ENCODE peak calls at places on chromosome 6, in six cellular contexts. One of them, this sample, is unnamed.

GRCh38 chr6:38034269-38034914 is 214.9 kb downstream of the ZFAND3 start:
- DNase-seq in mammary epithelial cell: no peak
- DNase-seq in PC-3: peak; percentile 71
- DNase-seq in fibroblast of lung: peak; percentile 58
- DNase-seq in HCT116: peak; percentile 23
- DNase-seq in HepG2: peak; percentile 18
- DNase-seq in this sample: peak; percentile 17

GRCh38 chr6:141734441-141734840 is 398.3 kb upstream of the GJE1 start:
- DNase-seq in fibroblast of lung: no peak
- DNase-seq in HCT116: no peak
- DNase-seq in mammary epithelial cell: no peak
- DNase-seq in HepG2: no peak
- DNase-seq in PC-3: no peak
- DNase-seq in this sample: no peak

GRCh38 chr6:1136415-1136774 is 175.5 kb upstream of the FOXQ1 start:
- DNase-seq in HepG2: no peak
- DNase-seq in PC-3: no peak
- DNase-seq in mammary epithelial cell: peak; percentile 81
- DNase-seq in fibroblast of lung: peak; percentile 54
- DNase-seq in HCT116: no peak
- DNase-seq in this sample: no peak

GRCh38 chr6:12801141-12801540 is 84.6 kb downstream of the PHACTR1 start:
- DNase-seq in mammary epithelial cell: no peak
- DNase-seq in HepG2: no peak
- DNase-seq in HCT116: no peak
- DNase-seq in PC-3: no peak
- DNase-seq in fibroblast of lung: peak; percentile 68
- DNase-seq in this sample: no peak

GRCh38 chr6:163098827-163099469 is 315.6 kb upstream of the QKI start:
- DNase-seq in HCT116: no peak
- DNase-seq in HepG2: no peak
- DNase-seq in mammary epithelial cell: no peak
- DNase-seq in fibroblast of lung: peak; percentile 15
- DNase-seq in PC-3: no peak
- DNase-seq in this sample: no peak

GRCh38 chr6:41546866-41547798 is 951 bp downstream of the FOXP4 start:
- DNase-seq in mammary epithelial cell: peak; percentile 47
- DNase-seq in PC-3: peak; percentile 33
- DNase-seq in fibroblast of lung: peak; percentile 45
- DNase-seq in HepG2: no peak
- DNase-seq in HCT116: no peak
- DNase-seq in this sample: peak; percentile 77

GRCh38 chr6:88492824-88493223 is 326.7 kb upstream of the CNR1 start:
- DNase-seq in fibroblast of lung: peak; percentile 40
- DNase-seq in PC-3: peak; percentile 31
- DNase-seq in mammary epithelial cell: no peak
- DNase-seq in HepG2: peak; percentile 18
- DNase-seq in HCT116: peak; percentile 22
- DNase-seq in this sample: peak; percentile 17

GRCh38 chr6:112296122-112296521 is 41.8 kb upstream of the LAMA4 start:
- DNase-seq in mammary epithelial cell: peak; percentile 30
- DNase-seq in HepG2: peak; percentile 32
- DNase-seq in PC-3: peak; percentile 56
- DNase-seq in fibroblast of lung: peak; percentile 54
- DNase-seq in HCT116: peak; percentile 27
- DNase-seq in this sample: peak; percentile 57

GRCh38 chr6:26306248-26306647 is 58.8 kb upstream of the BTN3A2 start:
- DNase-seq in fibroblast of lung: no peak
- DNase-seq in PC-3: no peak
- DNase-seq in mammary epithelial cell: no peak
- DNase-seq in HepG2: no peak
- DNase-seq in HCT116: no peak
- DNase-seq in this sample: no peak

GRCh38 chr6:154995241-154996162 is at the start of gene TIAM2:
- DNase-seq in HCT116: no peak
- DNase-seq in mammary epithelial cell: no peak
- DNase-seq in HepG2: no peak
- DNase-seq in fibroblast of lung: peak; percentile 35
- DNase-seq in PC-3: no peak
- DNase-seq in this sample: peak; percentile 87

GRCh38 chr6:33052627-33053026 is 20.8 kb downstream of the HLA-DPA1 start:
- DNase-seq in HCT116: no peak
- DNase-seq in HepG2: no peak
- DNase-seq in fibroblast of lung: no peak
- DNase-seq in PC-3: no peak
- DNase-seq in mammary epithelial cell: no peak
- DNase-seq in this sample: no peak

GRCh38 chr6:33126101-33126714 is 50.4 kb downstream of the HLA-DPB1 start:
- DNase-seq in HepG2: peak; percentile 50
- DNase-seq in HCT116: peak; percentile 35
- DNase-seq in PC-3: peak; percentile 62
- DNase-seq in mammary epithelial cell: peak; percentile 17
- DNase-seq in fibroblast of lung: no peak
- DNase-seq in this sample: peak; percentile 86

GRCh38 chr6:26415791-26416190 is 13.7 kb downstream of the BTN3A1 start:
- DNase-seq in HepG2: no peak
- DNase-seq in fibroblast of lung: no peak
- DNase-seq in PC-3: peak; percentile 14
- DNase-seq in HCT116: no peak
- DNase-seq in mammary epithelial cell: peak; percentile 6
- DNase-seq in this sample: no peak

GRCh38 chr6:48859562-48859961 is 603.5 kb downstream of the MMUT start:
- DNase-seq in fibroblast of lung: no peak
- DNase-seq in HepG2: no peak
- DNase-seq in mammary epithelial cell: no peak
- DNase-seq in HCT116: no peak
- DNase-seq in PC-3: no peak
- DNase-seq in this sample: no peak

GRCh38 chr6:28764014-28764723 is 159.6 kb downstream of the TRIM27 start:
- DNase-seq in fibroblast of lung: no peak
- DNase-seq in mammary epithelial cell: peak; percentile 57
- DNase-seq in PC-3: no peak
- DNase-seq in HepG2: no peak
- DNase-seq in HCT116: no peak
- DNase-seq in this sample: no peak

GRCh38 chr6:26249709-26249958 is 115.4 kb upstream of the BTN3A2 start:
- DNase-seq in PC-3: no peak
- DNase-seq in fibroblast of lung: no peak
- DNase-seq in mammary epithelial cell: peak; percentile 48
- DNase-seq in HCT116: no peak
- DNase-seq in HepG2: no peak
- DNase-seq in this sample: no peak

GRCh38 chr6:3455490-3456394 is 1.1 kb downstream of the SLC22A23 start:
- DNase-seq in fibroblast of lung: no peak
- DNase-seq in mammary epithelial cell: peak; percentile 30
- DNase-seq in PC-3: no peak
- DNase-seq in HepG2: peak; percentile 38
- DNase-seq in HCT116: no peak
- DNase-seq in this sample: peak; percentile 55

GRCh38 chr6:132058975-132059374 is 107.8 kb upstream of the CCN2 start:
- DNase-seq in HCT116: no peak
- DNase-seq in mammary epithelial cell: no peak
- DNase-seq in fibroblast of lung: no peak
- DNase-seq in HepG2: no peak
- DNase-seq in PC-3: no peak
- DNase-seq in this sample: no peak

GRCh38 chr6:53795254-53795701 is 473 bp downstream of the LRRC1 start:
- DNase-seq in PC-3: peak; percentile 38
- DNase-seq in HepG2: no peak
- DNase-seq in fibroblast of lung: no peak
- DNase-seq in mammary epithelial cell: peak; percentile 53
- DNase-seq in HCT116: no peak
- DNase-seq in this sample: no peak

DNA sequence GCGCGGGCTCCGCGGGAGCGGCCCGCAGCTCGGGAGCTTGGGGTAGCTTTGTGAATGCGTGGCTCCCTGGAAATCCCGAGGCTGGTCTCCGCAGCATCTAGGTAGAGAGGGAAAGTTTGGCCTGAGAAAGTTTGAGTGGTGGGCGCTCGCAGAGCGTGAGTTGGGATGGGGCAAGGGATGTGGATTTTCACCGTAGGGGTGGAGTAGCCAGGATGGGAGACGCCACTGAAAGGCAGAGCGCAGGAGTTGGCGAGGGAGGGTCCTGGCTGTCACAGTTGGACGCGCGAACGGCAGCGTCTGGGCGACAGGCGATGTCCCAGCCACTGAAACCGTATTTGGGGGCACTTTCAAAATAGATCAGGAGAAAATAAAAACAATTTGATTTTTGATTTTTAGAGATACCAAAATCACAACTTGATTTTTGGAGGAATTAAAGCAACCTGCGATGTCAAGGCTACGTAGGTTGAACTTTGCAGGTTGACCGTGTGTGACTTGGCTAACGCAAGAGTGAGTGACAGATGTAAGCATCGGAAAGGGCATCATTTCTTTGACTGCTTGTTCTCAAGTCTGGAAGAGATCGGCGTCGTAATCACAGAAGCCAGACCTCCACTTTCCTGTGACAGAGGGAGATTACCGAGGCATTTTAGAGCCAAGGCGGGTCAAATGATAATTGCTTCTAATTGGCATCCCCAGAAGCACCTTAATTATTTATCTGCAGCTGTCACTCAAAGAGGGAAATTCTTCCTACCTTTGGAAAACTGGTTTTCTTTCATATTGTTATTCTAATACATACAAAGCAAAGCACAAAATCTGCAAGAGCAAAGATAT is 646 bp downstream of the HEY2 start:
- DNase-seq in PC-3: no peak
- DNase-seq in HCT116: no peak
- DNase-seq in mammary epithelial cell: no peak
- DNase-seq in fibroblast of lung: no peak
- DNase-seq in HepG2: no peak
- DNase-seq in this sample: peak; percentile 53
- TF ChIP-seq EZH2 in PC-3: no peak
- TF ChIP-seq EZH2 in HCT116: no peak
- TF ChIP-seq EZH2 in mammary epithelial cell: no peak
- TF ChIP-seq EZH2 in fibroblast of lung: peak; percentile 68
- TF ChIP-seq EZH2 in HepG2: no peak
- TF ChIP-seq EZH2 in this sample: no peak

GRCh38 chr6:4805553-4806307 is 29.5 kb downstream of the CDYL start:
- DNase-seq in HCT116: peak; percentile 34
- DNase-seq in HepG2: peak; percentile 51
- DNase-seq in mammary epithelial cell: peak; percentile 40
- DNase-seq in PC-3: peak; percentile 66
- DNase-seq in fibroblast of lung: peak; percentile 48
- DNase-seq in this sample: peak; percentile 79
- H3K79me2 ChIP-seq in HCT116: peaks cover 94% of the 10 kb centered on the region
- H3K79me2 ChIP-seq in HepG2: peaks cover 65% of the 10 kb centered on the region
- H3K79me2 ChIP-seq in mammary epithelial cell: peaks cover 98% of the 10 kb centered on the region
- H3K79me2 ChIP-seq in PC-3: peaks cover 97% of the 10 kb centered on the region
- H3K79me2 ChIP-seq in fibroblast of lung: peaks cover 64% of the 10 kb centered on the region
- H3K79me2 ChIP-seq in this sample: peaks cover 98% of the 10 kb centered on the region

GRCh38 chr6:148080311-148080710 is 262.3 kb upstream of the SASH1 start:
- DNase-seq in PC-3: no peak
- DNase-seq in mammary epithelial cell: no peak
- DNase-seq in fibroblast of lung: no peak
- DNase-seq in HCT116: no peak
- DNase-seq in HepG2: no peak
- DNase-seq in this sample: no peak
- TF ChIP-seq EZH2 in PC-3: no peak
- TF ChIP-seq EZH2 in mammary epithelial cell: no peak
- TF ChIP-seq EZH2 in fibroblast of lung: no peak
- TF ChIP-seq EZH2 in HCT116: no peak
- TF ChIP-seq EZH2 in HepG2: no peak
- TF ChIP-seq EZH2 in this sample: no peak

GRCh38 chr6:56552212-56553130 is 90.2 kb downstream of the DST start:
- DNase-seq in PC-3: peak; percentile 31
- DNase-seq in fibroblast of lung: peak; percentile 85
- DNase-seq in HepG2: no peak
- DNase-seq in mammary epithelial cell: no peak
- DNase-seq in HCT116: no peak
- DNase-seq in this sample: no peak

GRCh38 chr6:56550307-56550706 is 92.4 kb downstream of the DST start:
- DNase-seq in HCT116: no peak
- DNase-seq in PC-3: no peak
- DNase-seq in mammary epithelial cell: no peak
- DNase-seq in HepG2: no peak
- DNase-seq in fibroblast of lung: no peak
- DNase-seq in this sample: no peak

GRCh38 chr6:56551409-56552120 is 91.1 kb downstream of the DST start:
- DNase-seq in HCT116: no peak
- DNase-seq in mammary epithelial cell: no peak
- DNase-seq in PC-3: no peak
- DNase-seq in HepG2: peak; percentile 31
- DNase-seq in fibroblast of lung: no peak
- DNase-seq in this sample: no peak

GRCh38 chr6:56549014-56549413 is 93.7 kb downstream of the DST start:
- DNase-seq in HCT116: no peak
- DNase-seq in fibroblast of lung: no peak
- DNase-seq in HepG2: no peak
- DNase-seq in mammary epithelial cell: no peak
- DNase-seq in PC-3: peak; percentile 60
- DNase-seq in this sample: peak; percentile 66

DNA sequence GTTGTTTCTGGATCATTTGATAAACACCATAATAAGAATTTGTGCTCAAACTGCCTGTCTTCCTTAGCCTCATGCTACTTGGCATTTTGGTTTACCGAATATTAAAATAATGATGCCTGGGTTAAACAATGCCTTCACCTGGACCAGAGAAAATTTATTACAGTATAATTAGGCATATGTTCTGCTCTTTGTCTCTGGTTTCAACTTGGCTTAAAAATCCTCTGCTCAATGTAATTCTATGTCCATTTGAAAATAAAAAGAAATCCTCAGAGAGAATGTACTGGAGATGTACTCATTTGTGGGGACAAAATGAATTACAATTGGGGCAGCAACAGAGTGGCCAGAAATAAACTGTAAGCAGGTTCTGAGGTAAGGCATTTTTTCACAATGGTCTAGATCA is 95.0 kb downstream of the DST start:
- DNase-seq in fibroblast of lung: no peak
- DNase-seq in HCT116: no peak
- DNase-seq in mammary epithelial cell: no peak
- DNase-seq in PC-3: no peak
- DNase-seq in HepG2: no peak
- DNase-seq in this sample: no peak
- H3K79me2 ChIP-seq in fibroblast of lung: peaks cover 58% of the 10 kb centered on the region
- H3K79me2 ChIP-seq in HCT116: peaks cover 52% of the 10 kb centered on the region
- H3K79me2 ChIP-seq in mammary epithelial cell: peaks cover 68% of the 10 kb centered on the region
- H3K79me2 ChIP-seq in PC-3: peaks cover 25% of the 10 kb centered on the region
- H3K79me2 ChIP-seq in HepG2: no peaks in the 10 kb centered on the region
- H3K79me2 ChIP-seq in this sample: peaks cover 68% of the 10 kb centered on the region

GRCh38 chr6:150692604-150693003 is 92.9 kb downstream of the PLEKHG1 start:
- DNase-seq in fibroblast of lung: no peak
- DNase-seq in HepG2: no peak
- DNase-seq in HCT116: no peak
- DNase-seq in PC-3: no peak
- DNase-seq in mammary epithelial cell: no peak
- DNase-seq in this sample: no peak
- TF ChIP-seq EZH2 in fibroblast of lung: no peak
- TF ChIP-seq EZH2 in HepG2: no peak
- TF ChIP-seq EZH2 in HCT116: no peak
- TF ChIP-seq EZH2 in PC-3: no peak
- TF ChIP-seq EZH2 in mammary epithelial cell: no peak
- TF ChIP-seq EZH2 in this sample: no peak

DNA sequence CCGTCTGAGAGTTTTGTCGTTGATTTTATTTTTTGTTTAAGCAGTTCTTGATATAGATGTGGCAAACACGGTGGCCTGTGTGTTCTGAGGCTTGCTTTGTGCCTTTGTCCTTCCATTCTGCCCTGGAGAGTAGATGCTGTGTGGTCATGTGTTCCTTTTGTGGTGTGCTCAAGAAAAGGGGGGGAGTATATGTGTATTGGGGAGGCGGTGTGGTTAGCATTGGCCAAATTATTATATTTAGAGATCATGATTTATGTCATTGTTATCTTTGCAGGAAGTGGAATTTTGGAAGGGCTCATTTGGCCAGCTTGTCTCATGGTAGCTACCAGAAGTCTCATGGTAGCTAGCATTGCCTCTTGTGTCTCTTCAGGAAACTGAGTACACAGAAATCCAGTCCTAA is 16.4 kb downstream of the RREB1 start:
- DNase-seq in mammary epithelial cell: no peak
- DNase-seq in HCT116: no peak
- DNase-seq in HepG2: no peak
- DNase-seq in PC-3: no peak
- DNase-seq in fibroblast of lung: no peak
- DNase-seq in this sample: no peak
- H3K79me2 ChIP-seq in mammary epithelial cell: peaks cover 100% of the 10 kb centered on the region
- H3K79me2 ChIP-seq in HCT116: peaks cover 95% of the 10 kb centered on the region
- H3K79me2 ChIP-seq in HepG2: peaks cover 97% of the 10 kb centered on the region
- H3K79me2 ChIP-seq in PC-3: peaks cover 100% of the 10 kb centered on the region
- H3K79me2 ChIP-seq in fibroblast of lung: peaks cover 96% of the 10 kb centered on the region
- H3K79me2 ChIP-seq in this sample: peaks cover 59% of the 10 kb centered on the region

This sample was measured in neural progenitor cell.